ENCODE peak calls at places on chromosomes 16 and 17, in four cellular contexts. H, G, Z and J are unnamed samples.

GRCh38 chr16:28213396-28213795 is 1.6 kb upstream of the XPO6 start:
- DNase-seq in H (no peak), G (no peak), Z (no peak), J (no peak)

GRCh38 chr16:19708498-19709205 is 9.4 kb downstream of the KNOP1 start:
- DNase-seq in G (no peak), H (no peak), Z (no peak), J (no peak)

GRCh38 chr16:69145658-69146057 is 13.2 kb downstream of the UTP4 start:
- DNase-seq in G (peak; percentile 44), Z (no peak), H (no peak), J (no peak)

GRCh38 chr17:34254651-34255380 is at the start of gene CCL2:
- DNase-seq in Z (peak; percentile 60), H (peak; percentile 56), G (peak; percentile 86), J (peak; percentile 88)

GRCh38 chr17:50721194-50722010 is 2.0 kb downstream of the LUC7L3 start:
- DNase-seq in H (no peak), Z (no peak), G (no peak), J (no peak)

GRCh38 chr17:35784895-35785294 is 10.5 kb downstream of the MMP28 start:
- DNase-seq in Z (no peak), G (no peak), H (no peak), J (no peak)

GRCh38 chr17:45221081-45221996 is at the start of gene FMNL1:
- DNase-seq in Z (peak; percentile 73), G (no peak), H (no peak), J (no peak)

GRCh38 chr16:4273858-4274291 is 1.1 kb upstream of the TFAP4 start:
- DNase-seq in Z (peak; percentile 71), G (no peak), H (peak; percentile 67), J (peak; percentile 25)

GRCh38 chr17:37506678-37507077 is 17.0 kb downstream of the DUSP14 start:
- DNase-seq in H (no peak), Z (no peak), G (peak; percentile 34), J (peak; percentile 70)

GRCh38 chr17:50331085-50331791 is 14.7 kb upstream of the XYLT2 start:
- DNase-seq in Z (no peak), G (peak; percentile 97), H (no peak), J (no peak)

GRCh38 chr16:86625029-86625428 is 46.7 kb downstream of the FOXL1 start:
- DNase-seq in G (no peak), Z (no peak), H (no peak), J (no peak)

GRCh38 chr17:29581583-29582253 is 7.7 kb downstream of the GIT1 start:
- DNase-seq in Z (no peak), H (no peak), G (no peak), J (no peak)
- H3K4me1 ChIP-seq in Z (peaks cover under 1% of the 10 kb centered on the region), H (peaks cover 6% of the 10 kb centered on the region), G (peaks cover 28% of the 10 kb centered on the region), J (no peaks in the 10 kb centered on the region)

DNA sequence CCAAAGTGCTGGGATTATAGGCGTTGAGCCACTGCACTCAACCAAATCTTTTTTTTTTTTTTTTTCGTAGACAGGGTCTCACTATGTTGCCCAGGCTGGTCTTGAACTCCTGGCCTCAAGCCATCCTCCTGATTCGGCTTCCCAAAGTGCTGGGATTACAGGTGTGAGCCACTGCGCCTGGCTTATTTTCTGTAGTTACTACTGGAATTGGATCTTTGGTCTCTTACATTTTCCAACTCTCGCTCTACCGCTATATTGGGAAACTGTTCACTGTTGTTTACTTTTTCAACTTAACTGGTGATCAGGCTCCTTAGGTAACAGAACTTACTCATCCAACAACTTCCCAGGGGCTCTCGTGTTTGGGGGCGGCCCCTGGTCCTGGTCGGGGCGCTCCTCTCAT is 14.1 kb downstream of the ZNF200 start:
- DNase-seq in H (no peak), Z (no peak), G (no peak), J (no peak)
- H3K9me3 ChIP-seq in H (peaks cover 5% of the 10 kb centered on the region), Z (peaks cover 88% of the 10 kb centered on the region), G (peaks cover 42% of the 10 kb centered on the region), J (peaks cover 25% of the 10 kb centered on the region)

GRCh38 chr17:48003686-48004120 is 32.8 kb downstream of the CDK5RAP3 start:
- DNase-seq in H (no peak), Z (no peak), G (no peak), J (no peak)

GRCh38 chr17:48006936-48007703 is 30.5 kb downstream of the COPZ2 start:
- DNase-seq in H (no peak), G (no peak), Z (no peak), J (no peak)

GRCh38 chr17:48002920-48003685 is 32.2 kb downstream of the CDK5RAP3 start:
- DNase-seq in G (no peak), H (no peak), Z (no peak), J (peak; percentile 71)

GRCh38 chr17:48002208-48002919 is 31.5 kb downstream of the CDK5RAP3 start:
- DNase-seq in H (no peak), G (peak; percentile 87), Z (no peak), J (peak; percentile 77)

GRCh38 chr17:48004973-48005372 is 32.6 kb downstream of the COPZ2 start:
- DNase-seq in Z (no peak), H (no peak), G (no peak), J (no peak)
- H3K4me1 ChIP-seq in Z (no peaks in the 10 kb centered on the region), H (no peaks in the 10 kb centered on the region), G (peaks cover 34% of the 10 kb centered on the region), J (peaks cover 45% of the 10 kb centered on the region)

GRCh38 chr17:27079660-27080059 is 214.3 kb upstream of the WSB1 start:
- DNase-seq in H (no peak), G (no peak), Z (no peak), J (no peak)
- H3K9me3 ChIP-seq in H (no peaks in the 10 kb centered on the region), G (peaks cover 12% of the 10 kb centered on the region), Z (no peaks in the 10 kb centered on the region), J (no peaks in the 10 kb centered on the region)

GRCh38 chr17:41775394-41776226 is 10.9 kb downstream of the JUP start:
- DNase-seq in Z (peak; percentile 52), G (no peak), H (no peak), J (peak; percentile 76)

GRCh38 chr17:41772586-41773189 is 13.8 kb downstream of the JUP start:
- DNase-seq in Z (no peak), G (no peak), H (peak; percentile 25), J (no peak)

GRCh38 chr17:41773190-41773588 is 13.3 kb downstream of the JUP start:
- DNase-seq in H (peak; percentile 70), G (peak; percentile 86), Z (peak; percentile 74), J (no peak)

GRCh38 chr17:41772218-41772585 is 14.3 kb downstream of the JUP start:
- DNase-seq in Z (no peak), H (no peak), G (no peak), J (no peak)

GRCh38 chr17:41773731-41774193 is 12.7 kb downstream of the JUP start:
- DNase-seq in Z (no peak), H (peak; percentile 31), G (no peak), J (no peak)
- H3K4me1 ChIP-seq in Z (peaks cover 55% of the 10 kb centered on the region), H (peaks cover 15% of the 10 kb centered on the region), G (peaks cover 39% of the 10 kb centered on the region), J (peaks cover 15% of the 10 kb centered on the region)

GRCh38 chr16:48647794-48648193 is 37.8 kb upstream of the N4BP1 start:
- DNase-seq in Z (no peak), G (no peak), H (no peak), J (no peak)
- H3K9me3 ChIP-seq in Z (peaks cover 76% of the 10 kb centered on the region), G (no peaks in the 10 kb centered on the region), H (no peaks in the 10 kb centered on the region), J (peaks cover 2% of the 10 kb centered on the region)

DNA sequence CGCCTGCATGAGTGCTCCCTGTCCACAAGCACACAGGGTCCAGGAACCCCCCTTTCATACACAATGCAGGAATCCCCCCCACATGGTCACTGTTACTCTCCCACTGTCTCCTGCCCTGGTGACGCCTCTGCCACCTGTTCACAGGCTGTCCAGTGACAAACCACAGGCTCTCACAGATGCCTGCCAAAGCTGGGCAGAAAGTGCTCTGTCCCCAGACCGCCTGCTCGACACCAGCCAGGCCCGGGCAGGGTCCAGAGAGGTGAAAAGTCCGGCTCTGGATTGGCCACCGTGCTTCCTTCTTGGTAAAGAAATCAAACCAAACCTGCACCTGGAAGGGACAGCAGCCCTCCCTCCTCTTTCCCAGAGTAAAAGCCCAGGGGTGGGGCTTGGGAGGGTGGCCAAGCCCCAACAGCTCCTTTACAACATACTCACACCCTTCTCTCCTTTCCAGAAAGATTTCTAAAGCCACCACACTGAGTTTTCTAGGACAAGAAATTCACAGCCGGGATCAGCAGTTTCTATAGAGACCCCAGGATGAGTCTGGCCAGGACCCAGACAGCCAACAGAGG is 6.2 kb downstream of the PCGF2 start:
- DNase-seq in Z (no peak), G (no peak), H (no peak), J (no peak)
- H3K4me1 ChIP-seq in Z (peaks cover 12% of the 10 kb centered on the region), G (peaks cover 28% of the 10 kb centered on the region), H (peaks cover 20% of the 10 kb centered on the region), J (peaks cover 9% of the 10 kb centered on the region)

GRCh38 chr16:26623442-26623841 is 443.3 kb upstream of the C16orf82 start:
- DNase-seq in G (no peak), H (no peak), Z (no peak), J (no peak)

GRCh38 chr16:26627958-26628357 is 438.8 kb upstream of the C16orf82 start:
- DNase-seq in G (no peak), Z (no peak), H (no peak), J (no peak)
- H3K9me3 ChIP-seq in G (peaks cover 3% of the 10 kb centered on the region), Z (peaks cover 21% of the 10 kb centered on the region), H (no peaks in the 10 kb centered on the region), J (peaks cover 3% of the 10 kb centered on the region)

GRCh38 chr17:78357687-78358537 is 2.0 kb downstream of the SOCS3 start:
- DNase-seq in H (no peak), G (no peak), Z (peak; percentile 16), J (no peak)

GRCh38 chr17:78357177-78357586 is 2.7 kb downstream of the SOCS3 start:
- DNase-seq in G (peak; percentile 70), H (peak; percentile 62), Z (peak; percentile 52), J (no peak)

GRCh38 chr17:78355701-78356100 is 4.2 kb downstream of the SOCS3 start:
- DNase-seq in H (no peak), Z (peak; percentile 1), G (no peak), J (no peak)

GRCh38 chr17:78355045-78355641 is 4.7 kb downstream of the SOCS3 start:
- DNase-seq in Z (no peak), G (no peak), H (no peak), J (no peak)

DNA sequence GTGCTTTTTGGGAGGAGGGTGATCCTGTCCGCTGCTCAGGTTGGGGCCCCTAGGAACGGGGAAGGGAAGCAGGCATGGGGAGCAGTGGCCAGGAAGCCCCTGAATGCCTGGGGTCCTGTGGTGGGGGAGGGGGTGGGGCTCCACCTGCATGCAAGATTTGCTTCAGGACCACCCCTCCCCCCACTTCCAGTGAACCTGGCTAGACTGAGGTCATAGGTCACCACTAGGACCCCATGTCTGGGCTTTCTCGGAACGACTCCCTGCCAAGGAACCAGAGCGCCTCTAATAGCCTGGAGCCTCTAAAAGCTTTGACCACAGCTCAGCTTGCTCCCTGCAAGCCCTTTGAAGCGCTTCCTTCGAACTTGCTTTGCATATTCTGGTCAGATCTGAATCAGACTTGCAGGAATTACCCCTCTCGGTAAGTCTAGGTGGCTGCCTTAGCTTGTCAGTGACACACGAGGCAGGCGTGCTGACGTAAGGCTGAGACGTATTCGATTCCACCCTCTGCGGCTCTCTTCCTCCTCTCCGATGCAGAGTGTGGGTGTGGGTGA is 3.6 kb downstream of the SOCS3 start:
- DNase-seq in Z (peak; percentile 25), H (no peak), G (peak; percentile 98), J (no peak)
- H3K4me1 ChIP-seq in Z (peaks cover 31% of the 10 kb centered on the region), H (peaks cover 24% of the 10 kb centered on the region), G (peaks cover 59% of the 10 kb centered on the region), J (peaks cover 13% of the 10 kb centered on the region)